ENCODE peak calls at places on chromosomes 5 and 9, in four cellular contexts. W is astrocyte of the cerebellum, T is adrenal gland, S is astrocyte. R is an unnamed sample.

GRCh38 chr5:80077317-80077716 is 42.2 kb downstream of the THBS4 start:
- DNase-seq in W (no peak), T (no peak), S (no peak), R (no peak)

GRCh38 chr9:135797507-135798302 is 95.7 kb downstream of the KCNT1 start:
- DNase-seq in W (no peak), T (peak; percentile 68), S (no peak), R (no peak)

GRCh38 chr5:59341155-59341554 is 552.4 kb downstream of the PDE4D start:
- DNase-seq in W (no peak), T (no peak), S (no peak), R (no peak)

GRCh38 chr9:3777137-3777536 is 251.3 kb upstream of the RFX3 start:
- DNase-seq in W (no peak), T (no peak), S (no peak), R (no peak)

GRCh38 chr9:130664191-130665028 is at the start of gene PRDM12:
- DNase-seq in W (no peak), T (no peak), S (no peak), R (no peak)

GRCh38 chr9:29176786-29177185 is 1603.5 kb upstream of the C9orf72 start:
- DNase-seq in W (no peak), T (no peak), S (no peak), R (no peak)

GRCh38 chr5:22887566-22887965 is 34.4 kb upstream of the CDH12 start:
- DNase-seq in W (no peak), T (no peak), S (no peak), R (no peak)

GRCh38 chr9:6564868-6565267 is 80.7 kb downstream of the GLDC start:
- DNase-seq in W (no peak), T (no peak), S (no peak), R (no peak)

GRCh38 chr9:132808645-132809044 is 69.4 kb downstream of the AK8 start:
- DNase-seq in W (no peak), T (no peak), S (no peak), R (no peak)

GRCh38 chr5:135253601-135254165 is 145.3 kb downstream of the MACROH2A1 start:
- DNase-seq in W (no peak), T (no peak), S (peak; percentile 46), R (no peak)

GRCh38 chr9:85185486-85186217 is 516.1 kb downstream of the NTRK2 start:
- DNase-seq in W (no peak), T (no peak), S (peak; percentile 10), R (no peak)

GRCh38 chr5:151085517-151086031 is 4.7 kb upstream of the TNIP1 start:
- DNase-seq in W (no peak), T (peak; percentile 73), S (no peak), R (no peak)

GRCh38 chr5:90182726-90183125 is 226.8 kb downstream of the CETN3 start:
- DNase-seq in W (no peak), T (no peak), S (no peak), R (no peak)

GRCh38 chr5:125257057-125257970 is 510.9 kb upstream of the ZNF608 start:
- DNase-seq in W (no peak), T (no peak), S (peak; percentile 18), R (no peak)

GRCh38 chr9:116951588-116952433 is 264.7 kb downstream of the TRIM32 start:
- DNase-seq in W (peak; percentile 72), T (no peak), S (peak; percentile 96), R (no peak)

GRCh38 chr9:124818431-124819281 is 34.6 kb upstream of the WDR38 start:
- DNase-seq in W (no peak), T (peak; percentile 83), S (peak; percentile 60), R (no peak)

GRCh38 chr5:149337746-149338145 is 7.6 kb upstream of the GRPEL2 start:
- DNase-seq in W (no peak), T (no peak), S (no peak), R (no peak)

GRCh38 chr9:107286057-107286456 is 3.0 kb downstream of the RAD23B start:
- DNase-seq in W (no peak), T (no peak), S (peak; percentile 44), R (no peak)

GRCh38 chr5:32280656-32281081 is 32.1 kb downstream of the MTMR12 start:
- DNase-seq in W (no peak), T (no peak), S (no peak), R (no peak)

GRCh38 chr5:170200876-170201275 is 31.9 kb upstream of the C5orf58 start:
- DNase-seq in W (no peak), T (peak; percentile 91), S (no peak), R (no peak)

GRCh38 chr9:123406691-123407536 is 50.9 kb downstream of the CRB2 start:
- DNase-seq in W (no peak), T (no peak), S (peak; percentile 58), R (peak; percentile 97)

GRCh38 chr9:20319641-20320337 is 302.5 kb downstream of the MLLT3 start:
- DNase-seq in W (peak; percentile 26), T (peak; percentile 42), S (peak; percentile 94), R (peak; percentile 23)

GRCh38 chr9:18543406-18543965 is 69.5 kb downstream of the ADAMTSL1 start:
- DNase-seq in W (peak; percentile 40), T (peak; percentile 25), S (peak; percentile 91), R (no peak)

GRCh38 chr5:149442563-149443182 is 63.6 kb upstream of the IL17B start:
- DNase-seq in W (peak; percentile 33), T (peak; percentile 80), S (no peak), R (no peak)

GRCh38 chr5:179118756-179119414 is 58.7 kb downstream of the ZNF354C start:
- DNase-seq in W (no peak), T (no peak), S (no peak), R (no peak)

GRCh38 chr5:112419596-112420110 is 576 bp upstream of the EPB41L4A start:
- DNase-seq in W (no peak), T (peak; percentile 73), S (no peak), R (no peak)

GRCh38 chr9:26947736-26948135 is 694 bp upstream of the PLAA start:
- DNase-seq in W (no peak), T (no peak), S (peak; percentile 9), R (no peak)

GRCh38 chr9:128275198-128276007 is at the start of gene GOLGA2:
- DNase-seq in W (no peak), T (peak; percentile 42), S (peak; percentile 67), R (no peak)

DNA sequence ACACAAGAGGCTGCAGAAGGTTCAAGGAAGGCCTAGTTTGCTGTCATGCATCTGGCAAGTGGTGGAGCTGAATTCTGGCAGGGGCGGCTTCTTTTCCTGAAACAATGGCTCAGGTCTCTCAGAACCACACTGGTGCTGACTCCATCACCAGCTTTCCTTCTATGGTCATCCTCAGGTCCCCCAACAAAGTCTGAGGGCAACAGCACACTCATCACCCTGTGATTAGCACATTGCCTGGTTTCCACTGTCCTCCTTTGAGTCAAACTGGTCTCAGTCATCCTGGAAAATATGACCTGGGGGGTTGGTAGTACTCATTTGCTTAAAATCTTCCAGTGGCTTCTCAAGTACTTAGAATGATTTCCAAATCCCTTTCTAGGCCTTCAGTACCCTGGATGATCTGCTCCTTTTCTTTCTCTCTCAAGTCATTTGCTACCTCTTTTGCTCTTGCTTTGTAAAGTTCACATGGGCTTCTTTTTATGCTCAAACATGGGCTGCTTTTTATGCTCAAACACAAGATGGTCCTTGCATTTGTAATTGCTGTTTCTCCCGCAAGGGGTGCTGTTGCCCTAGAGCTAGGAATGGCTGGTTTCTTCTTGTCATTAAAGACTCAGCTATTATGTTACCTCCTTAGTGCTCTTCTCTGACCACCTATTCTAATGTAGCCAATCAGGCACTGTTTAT is 144.9 kb downstream of the ALDH1A1 start:
- DNase-seq in W (no peak), T (no peak), S (no peak), R (no peak)
- TF ChIP-seq CTCF in W (peak; percentile 4), T (no peak), S (peak; percentile 18), R (peak; percentile 44)

DNA sequence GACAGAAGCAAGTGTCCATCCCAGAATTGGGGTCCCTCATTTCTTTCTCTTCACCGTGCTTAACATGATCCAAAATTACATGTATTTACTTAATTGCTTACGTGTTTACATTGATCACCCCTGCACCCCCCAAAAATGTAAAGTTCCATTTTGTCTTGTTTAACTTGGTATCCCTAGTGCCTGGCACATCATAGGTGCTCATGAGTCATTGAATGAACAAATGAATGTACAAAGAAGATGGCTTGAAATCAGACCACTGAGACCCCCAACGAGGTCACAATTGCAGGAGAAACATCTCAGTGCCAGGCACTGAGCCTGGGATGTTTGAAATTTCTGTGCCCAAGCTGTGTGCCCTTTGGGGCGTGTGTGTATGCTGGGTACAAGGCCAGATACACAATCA is 45.2 kb upstream of the NDFIP1 start:
- DNase-seq in W (no peak), T (no peak), S (no peak), R (no peak)
- H3K4me3 ChIP-seq in W (no peak overlapping the region), T (no peak overlapping the region), S (peak overlapping the region; percentile 38), R (peak overlapping the region; percentile 27)

GRCh38 chr5:143064661-143065060 is 294.5 kb downstream of the ARHGAP26 start:
- DNase-seq in W (no peak), T (no peak), S (no peak), R (no peak)

GRCh38 chr5:143064207-143064606 is 294.0 kb downstream of the ARHGAP26 start:
- DNase-seq in W (no peak), T (no peak), S (peak; percentile 48), R (no peak)

GRCh38 chr5:143066556-143067281 is 296.5 kb downstream of the ARHGAP26 start:
- DNase-seq in W (no peak), T (no peak), S (no peak), R (no peak)

GRCh38 chr5:143065185-143065584 is 295.0 kb downstream of the ARHGAP26 start:
- DNase-seq in W (no peak), T (no peak), S (peak; percentile 69), R (no peak)

GRCh38 chr5:143065996-143066522 is 295.9 kb downstream of the ARHGAP26 start:
- DNase-seq in W (no peak), T (no peak), S (no peak), R (no peak)
- TF ChIP-seq CTCF in W (no peak), T (no peak), S (no peak), R (no peak)

DNA sequence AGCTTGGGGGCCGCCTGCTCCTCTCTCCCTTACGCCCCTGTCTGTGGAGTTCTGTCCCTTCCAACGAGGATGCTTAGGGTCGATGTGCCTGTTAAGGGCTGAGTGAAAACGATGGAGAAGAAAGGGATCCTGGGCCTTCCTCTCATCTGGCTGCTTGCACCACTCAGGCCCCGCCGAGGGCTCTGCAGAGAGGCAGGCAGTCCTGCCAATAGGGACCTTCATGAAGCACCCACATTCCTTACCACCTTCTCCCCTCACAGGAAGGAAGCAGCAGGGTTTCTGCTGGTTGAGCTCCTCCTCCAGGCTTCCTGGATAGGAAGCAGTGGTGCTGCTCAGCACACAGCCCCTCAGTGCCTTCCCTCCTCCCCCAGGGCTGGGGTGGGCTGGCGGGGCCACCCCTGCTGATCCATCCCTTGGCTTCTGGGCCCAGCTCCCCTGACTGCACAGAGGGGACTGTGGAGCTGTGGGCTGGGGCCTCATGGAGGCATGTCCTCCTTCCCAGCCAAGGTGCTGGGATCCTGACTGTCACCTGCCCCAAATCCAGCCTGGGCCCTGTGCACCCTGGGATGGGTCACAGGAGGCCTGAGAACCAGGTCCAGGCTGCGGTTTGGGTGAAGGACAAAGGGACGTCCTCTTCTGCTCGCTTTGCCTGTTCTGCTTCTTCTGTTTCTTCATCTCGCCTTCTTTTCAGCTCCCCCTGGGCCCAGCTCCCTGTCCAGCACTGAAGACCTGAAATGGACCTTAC is 50.5 kb downstream of the AHRR start:
- DNase-seq in W (no peak), T (no peak), S (no peak), R (no peak)
- H3K4me3 ChIP-seq in W (no peak overlapping the region), T (no peak overlapping the region), S (no peak overlapping the region), R (no peak overlapping the region)

DNA sequence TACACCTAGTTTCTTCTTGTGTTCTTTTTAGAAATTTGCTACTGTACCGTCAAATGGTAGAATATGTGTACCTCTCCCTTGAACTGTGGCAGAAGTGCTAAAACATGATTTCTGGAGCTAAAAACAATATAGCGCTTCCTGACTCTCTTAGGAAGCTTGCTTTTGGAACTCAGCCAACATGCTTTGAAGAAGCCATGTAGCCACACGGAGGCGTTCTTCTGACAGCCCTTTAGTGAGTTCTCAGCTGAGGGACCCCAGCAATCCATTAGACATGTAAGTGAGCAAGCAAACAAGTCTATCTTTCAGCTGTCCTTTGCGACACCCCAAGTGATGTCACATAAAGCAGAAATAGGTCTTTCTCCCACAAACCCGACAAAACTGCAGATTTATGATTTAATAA is 917.0 kb downstream of the CDH9 start:
- DNase-seq in W (no peak), T (no peak), S (no peak), R (peak; percentile 1)
- TF ChIP-seq CTCF in W (no peak), T (no peak), S (no peak), R (peak; percentile 21)

R was measured in retinal pigment epithelial cell.